ENCODE peak calls at places on chromosomes 4 and X, in seven cellular contexts. One of them, this sample, is unnamed.

GRCh38 chr4:86999244-86999643 is 64.4 kb downstream of the AFF1 start:
- DNase-seq in Daoy: no peak
- DNase-seq in activated naive CD8-positive, alpha-beta T cell treated with anti-CD3 and anti-CD28 coated beads, Interleukin-2, amount 10 ng/mL, durations not matched to agents 7 days and 5 days: no peak
- DNase-seq in hepatic stellate cell: no peak
- DNase-seq in endothelial cell: no peak
- DNase-seq in stimulated activated CD8-positive, alpha-beta memory T cell treated with anti-CD3 and anti-CD28 coated beads, Interleukin-2, amount 100 ng/mL, for 48 hours: no peak
- DNase-seq in smooth muscle cell of the brain vasculature: no peak
- DNase-seq in this sample: no peak

GRCh38 chr4:121784975-121785374 is 16.1 kb upstream of the EXOSC9 start:
- DNase-seq in Daoy: peak
- DNase-seq in activated naive CD8-positive, alpha-beta T cell treated with anti-CD3 and anti-CD28 coated beads, Interleukin-2, amount 10 ng/mL, durations not matched to agents 7 days and 5 days: no peak
- DNase-seq in hepatic stellate cell: peak
- DNase-seq in endothelial cell: no peak
- DNase-seq in stimulated activated CD8-positive, alpha-beta memory T cell treated with anti-CD3 and anti-CD28 coated beads, Interleukin-2, amount 100 ng/mL, for 48 hours: no peak
- DNase-seq in smooth muscle cell of the brain vasculature: peak
- DNase-seq in this sample: no peak

GRCh38 chr4:16582526-16582925 is 315.9 kb downstream of the LDB2 start:
- DNase-seq in Daoy: peak
- DNase-seq in activated naive CD8-positive, alpha-beta T cell treated with anti-CD3 and anti-CD28 coated beads, Interleukin-2, amount 10 ng/mL, durations not matched to agents 7 days and 5 days: no peak
- DNase-seq in hepatic stellate cell: no peak
- DNase-seq in endothelial cell: peak
- DNase-seq in stimulated activated CD8-positive, alpha-beta memory T cell treated with anti-CD3 and anti-CD28 coated beads, Interleukin-2, amount 100 ng/mL, for 48 hours: no peak
- DNase-seq in smooth muscle cell of the brain vasculature: no peak
- DNase-seq in this sample: no peak

GRCh38 chr4:150579591-150580234 is 2.2 kb upstream of the MAB21L2 start:
- DNase-seq in Daoy: peak
- DNase-seq in activated naive CD8-positive, alpha-beta T cell treated with anti-CD3 and anti-CD28 coated beads, Interleukin-2, amount 10 ng/mL, durations not matched to agents 7 days and 5 days: no peak
- DNase-seq in hepatic stellate cell: peak
- DNase-seq in endothelial cell: peak
- DNase-seq in stimulated activated CD8-positive, alpha-beta memory T cell treated with anti-CD3 and anti-CD28 coated beads, Interleukin-2, amount 100 ng/mL, for 48 hours: no peak
- DNase-seq in smooth muscle cell of the brain vasculature: no peak
- DNase-seq in this sample: no peak

GRCh38 chr4:75673027-75673958 is at the start of gene G3BP2:
- DNase-seq in Daoy: peak
- DNase-seq in activated naive CD8-positive, alpha-beta T cell treated with anti-CD3 and anti-CD28 coated beads, Interleukin-2, amount 10 ng/mL, durations not matched to agents 7 days and 5 days: peak
- DNase-seq in hepatic stellate cell: peak
- DNase-seq in endothelial cell: peak
- DNase-seq in stimulated activated CD8-positive, alpha-beta memory T cell treated with anti-CD3 and anti-CD28 coated beads, Interleukin-2, amount 100 ng/mL, for 48 hours: peak
- DNase-seq in smooth muscle cell of the brain vasculature: peak
- DNase-seq in this sample: peak

GRCh38 chr4:83618431-83618830 is 82.5 kb downstream of the GPAT3 start:
- DNase-seq in Daoy: peak
- DNase-seq in activated naive CD8-positive, alpha-beta T cell treated with anti-CD3 and anti-CD28 coated beads, Interleukin-2, amount 10 ng/mL, durations not matched to agents 7 days and 5 days: no peak
- DNase-seq in hepatic stellate cell: peak
- DNase-seq in endothelial cell: no peak
- DNase-seq in stimulated activated CD8-positive, alpha-beta memory T cell treated with anti-CD3 and anti-CD28 coated beads, Interleukin-2, amount 100 ng/mL, for 48 hours: no peak
- DNase-seq in smooth muscle cell of the brain vasculature: no peak
- DNase-seq in this sample: no peak

GRCh38 chrX:152907084-152907651 is 9.3 kb downstream of the ZNF185 start:
- DNase-seq in Daoy: no peak
- DNase-seq in activated naive CD8-positive, alpha-beta T cell treated with anti-CD3 and anti-CD28 coated beads, Interleukin-2, amount 10 ng/mL, durations not matched to agents 7 days and 5 days: no peak
- DNase-seq in hepatic stellate cell: no peak
- DNase-seq in endothelial cell: peak
- DNase-seq in stimulated activated CD8-positive, alpha-beta memory T cell treated with anti-CD3 and anti-CD28 coated beads, Interleukin-2, amount 100 ng/mL, for 48 hours: no peak
- DNase-seq in smooth muscle cell of the brain vasculature: no peak
- DNase-seq in this sample: no peak

GRCh38 chr4:22485751-22486150 is 30.1 kb downstream of the ADGRA3 start:
- DNase-seq in Daoy: peak
- DNase-seq in activated naive CD8-positive, alpha-beta T cell treated with anti-CD3 and anti-CD28 coated beads, Interleukin-2, amount 10 ng/mL, durations not matched to agents 7 days and 5 days: no peak
- DNase-seq in hepatic stellate cell: no peak
- DNase-seq in endothelial cell: no peak
- DNase-seq in stimulated activated CD8-positive, alpha-beta memory T cell treated with anti-CD3 and anti-CD28 coated beads, Interleukin-2, amount 100 ng/mL, for 48 hours: no peak
- DNase-seq in smooth muscle cell of the brain vasculature: peak
- DNase-seq in this sample: no peak

GRCh38 chr4:15396157-15396800 is 31.6 kb upstream of the C1QTNF7 start:
- DNase-seq in Daoy: peak
- DNase-seq in activated naive CD8-positive, alpha-beta T cell treated with anti-CD3 and anti-CD28 coated beads, Interleukin-2, amount 10 ng/mL, durations not matched to agents 7 days and 5 days: peak
- DNase-seq in hepatic stellate cell: no peak
- DNase-seq in endothelial cell: peak
- DNase-seq in stimulated activated CD8-positive, alpha-beta memory T cell treated with anti-CD3 and anti-CD28 coated beads, Interleukin-2, amount 100 ng/mL, for 48 hours: peak
- DNase-seq in smooth muscle cell of the brain vasculature: no peak
- DNase-seq in this sample: peak

GRCh38 chrX:96770315-96770714 is 85.7 kb downstream of the DIAPH2 start:
- DNase-seq in Daoy: no peak
- DNase-seq in activated naive CD8-positive, alpha-beta T cell treated with anti-CD3 and anti-CD28 coated beads, Interleukin-2, amount 10 ng/mL, durations not matched to agents 7 days and 5 days: no peak
- DNase-seq in hepatic stellate cell: peak
- DNase-seq in endothelial cell: no peak
- DNase-seq in stimulated activated CD8-positive, alpha-beta memory T cell treated with anti-CD3 and anti-CD28 coated beads, Interleukin-2, amount 100 ng/mL, for 48 hours: no peak
- DNase-seq in smooth muscle cell of the brain vasculature: no peak
- DNase-seq in this sample: no peak

GRCh38 chr4:121726642-121727268 is 30.0 kb upstream of the ANXA5 start:
- DNase-seq in Daoy: peak
- DNase-seq in activated naive CD8-positive, alpha-beta T cell treated with anti-CD3 and anti-CD28 coated beads, Interleukin-2, amount 10 ng/mL, durations not matched to agents 7 days and 5 days: no peak
- DNase-seq in hepatic stellate cell: peak
- DNase-seq in endothelial cell: peak
- DNase-seq in stimulated activated CD8-positive, alpha-beta memory T cell treated with anti-CD3 and anti-CD28 coated beads, Interleukin-2, amount 100 ng/mL, for 48 hours: no peak
- DNase-seq in smooth muscle cell of the brain vasculature: peak
- DNase-seq in this sample: no peak

GRCh38 chrX:20355187-20355586 is 88.5 kb upstream of the RPS6KA3 start:
- DNase-seq in Daoy: no peak
- DNase-seq in activated naive CD8-positive, alpha-beta T cell treated with anti-CD3 and anti-CD28 coated beads, Interleukin-2, amount 10 ng/mL, durations not matched to agents 7 days and 5 days: no peak
- DNase-seq in hepatic stellate cell: no peak
- DNase-seq in endothelial cell: no peak
- DNase-seq in stimulated activated CD8-positive, alpha-beta memory T cell treated with anti-CD3 and anti-CD28 coated beads, Interleukin-2, amount 100 ng/mL, for 48 hours: no peak
- DNase-seq in smooth muscle cell of the brain vasculature: no peak
- DNase-seq in this sample: no peak

GRCh38 chr4:88158360-88159136 is at the start of gene ABCG2:
- DNase-seq in Daoy: peak
- DNase-seq in activated naive CD8-positive, alpha-beta T cell treated with anti-CD3 and anti-CD28 coated beads, Interleukin-2, amount 10 ng/mL, durations not matched to agents 7 days and 5 days: peak
- DNase-seq in hepatic stellate cell: peak
- DNase-seq in endothelial cell: peak
- DNase-seq in stimulated activated CD8-positive, alpha-beta memory T cell treated with anti-CD3 and anti-CD28 coated beads, Interleukin-2, amount 100 ng/mL, for 48 hours: peak
- DNase-seq in smooth muscle cell of the brain vasculature: no peak
- DNase-seq in this sample: peak

GRCh38 chr4:152534541-152535231 is 1.2 kb downstream of the FBXW7 start:
- DNase-seq in Daoy: peak
- DNase-seq in activated naive CD8-positive, alpha-beta T cell treated with anti-CD3 and anti-CD28 coated beads, Interleukin-2, amount 10 ng/mL, durations not matched to agents 7 days and 5 days: peak
- DNase-seq in hepatic stellate cell: peak
- DNase-seq in endothelial cell: peak
- DNase-seq in stimulated activated CD8-positive, alpha-beta memory T cell treated with anti-CD3 and anti-CD28 coated beads, Interleukin-2, amount 100 ng/mL, for 48 hours: no peak
- DNase-seq in smooth muscle cell of the brain vasculature: no peak
- DNase-seq in this sample: no peak

GRCh38 chrX:15214614-15215013 is 55.3 kb downstream of the ASB9 start:
- DNase-seq in Daoy: no peak
- DNase-seq in activated naive CD8-positive, alpha-beta T cell treated with anti-CD3 and anti-CD28 coated beads, Interleukin-2, amount 10 ng/mL, durations not matched to agents 7 days and 5 days: no peak
- DNase-seq in hepatic stellate cell: no peak
- DNase-seq in endothelial cell: no peak
- DNase-seq in stimulated activated CD8-positive, alpha-beta memory T cell treated with anti-CD3 and anti-CD28 coated beads, Interleukin-2, amount 100 ng/mL, for 48 hours: no peak
- DNase-seq in smooth muscle cell of the brain vasculature: no peak
- DNase-seq in this sample: no peak

GRCh38 chr4:105088110-105088879 is 58.4 kb upstream of the TET2 start:
- DNase-seq in Daoy: peak
- DNase-seq in activated naive CD8-positive, alpha-beta T cell treated with anti-CD3 and anti-CD28 coated beads, Interleukin-2, amount 10 ng/mL, durations not matched to agents 7 days and 5 days: no peak
- DNase-seq in hepatic stellate cell: peak
- DNase-seq in endothelial cell: no peak
- DNase-seq in stimulated activated CD8-positive, alpha-beta memory T cell treated with anti-CD3 and anti-CD28 coated beads, Interleukin-2, amount 100 ng/mL, for 48 hours: no peak
- DNase-seq in smooth muscle cell of the brain vasculature: peak
- DNase-seq in this sample: no peak

GRCh38 chr4:4712800-4713528 is 146.5 kb upstream of the MSX1 start:
- DNase-seq in Daoy: no peak
- DNase-seq in activated naive CD8-positive, alpha-beta T cell treated with anti-CD3 and anti-CD28 coated beads, Interleukin-2, amount 10 ng/mL, durations not matched to agents 7 days and 5 days: no peak
- DNase-seq in hepatic stellate cell: no peak
- DNase-seq in endothelial cell: no peak
- DNase-seq in stimulated activated CD8-positive, alpha-beta memory T cell treated with anti-CD3 and anti-CD28 coated beads, Interleukin-2, amount 100 ng/mL, for 48 hours: no peak
- DNase-seq in smooth muscle cell of the brain vasculature: no peak
- DNase-seq in this sample: no peak

GRCh38 chrX:133544778-133545177 is 129.5 kb upstream of the GPC4 start:
- DNase-seq in Daoy: no peak
- DNase-seq in activated naive CD8-positive, alpha-beta T cell treated with anti-CD3 and anti-CD28 coated beads, Interleukin-2, amount 10 ng/mL, durations not matched to agents 7 days and 5 days: no peak
- DNase-seq in hepatic stellate cell: no peak
- DNase-seq in endothelial cell: no peak
- DNase-seq in stimulated activated CD8-positive, alpha-beta memory T cell treated with anti-CD3 and anti-CD28 coated beads, Interleukin-2, amount 100 ng/mL, for 48 hours: no peak
- DNase-seq in smooth muscle cell of the brain vasculature: no peak
- DNase-seq in this sample: no peak

GRCh38 chrX:116435597-116435996 is 809 bp upstream of the SLC6A14 start:
- DNase-seq in Daoy: no peak
- DNase-seq in activated naive CD8-positive, alpha-beta T cell treated with anti-CD3 and anti-CD28 coated beads, Interleukin-2, amount 10 ng/mL, durations not matched to agents 7 days and 5 days: no peak
- DNase-seq in hepatic stellate cell: no peak
- DNase-seq in endothelial cell: no peak
- DNase-seq in stimulated activated CD8-positive, alpha-beta memory T cell treated with anti-CD3 and anti-CD28 coated beads, Interleukin-2, amount 100 ng/mL, for 48 hours: no peak
- DNase-seq in smooth muscle cell of the brain vasculature: no peak
- DNase-seq in this sample: no peak